ENCODE peak calls at places on chromosome 3, in ten cellular contexts. P is H1, H is tibial artery, A is DND-41, X is OCI-LY7, C is cardiac muscle cell, E is MM.1S, M is fibroblast of lung, J is lung, I is psoas muscle. L is an unnamed sample.

GRCh38 chr3:173109143-173109542 is 31.9 kb downstream of the SPATA16 start:
- DNase-seq in J (no peak), P (no peak), C (no peak), X (no peak), H (no peak), A (no peak), I (no peak), E (no peak), M (no peak), L (no peak)

GRCh38 chr3:185558395-185558794 is 6.0 kb upstream of the LIPH start:
- DNase-seq in E (no peak), P (no peak), A (no peak), I (no peak), H (no peak), M (no peak), C (no peak), X (no peak), J (peak; percentile 70), L (no peak)

GRCh38 chr3:136070953-136071949 is 105.7 kb downstream of the PPP2R3A start:
- DNase-seq in X (peak; percentile 28), I (no peak), A (no peak), C (peak; percentile 56), P (no peak), E (peak; percentile 19), H (peak; percentile 30), M (peak; percentile 41), J (no peak), L (peak; percentile 10)

GRCh38 chr3:113441051-113441770 is at the start of gene CFAP44:
- DNase-seq in J (peak; percentile 63), P (peak; percentile 94), M (peak; percentile 75), E (no peak), I (peak; percentile 69), X (no peak), C (peak; percentile 60), A (no peak), H (peak; percentile 25), L (peak; percentile 78)

GRCh38 chr3:16399473-16399872 is 114.0 kb downstream of the RFTN1 start:
- DNase-seq in M (peak; percentile 87), A (no peak), P (no peak), E (no peak), J (peak; percentile 39), I (peak; percentile 27), H (no peak), C (peak; percentile 50), X (peak; percentile 17), L (peak; percentile 51)

GRCh38 chr3:25573386-25574171 is 91.1 kb downstream of the TOP2B start:
- DNase-seq in H (no peak), X (no peak), J (no peak), C (peak; percentile 57), A (no peak), E (no peak), I (no peak), P (no peak), M (peak; percentile 9), L (no peak)

GRCh38 chr3:12963869-12964712 is 109.1 kb downstream of the IQSEC1 start:
- DNase-seq in E (no peak), C (no peak), H (peak; percentile 59), P (no peak), M (peak; percentile 60), J (no peak), X (no peak), I (peak; percentile 46), A (no peak), L (no peak)

GRCh38 chr3:112635674-112636073 is 5.3 kb downstream of the CCDC80 start:
- DNase-seq in E (no peak), H (peak; percentile 60), A (no peak), J (no peak), I (no peak), M (peak; percentile 98), P (no peak), C (peak; percentile 39), X (no peak), L (peak; percentile 51)

GRCh38 chr3:28347374-28348285 is 891 bp upstream of the ZCWPW2 start:
- DNase-seq in J (no peak), X (no peak), E (no peak), I (no peak), M (peak; percentile 94), H (no peak), C (no peak), P (no peak), A (no peak), L (no peak)

GRCh38 chr3:25863011-25863415 is 73.1 kb downstream of the OXSM start:
- DNase-seq in M (no peak), C (no peak), P (no peak), J (no peak), H (no peak), E (peak; percentile 62), X (no peak), A (no peak), I (no peak), L (no peak)

GRCh38 chr3:168620854-168621253 is 525.1 kb upstream of the GOLIM4 start:
- DNase-seq in M (peak; percentile 40), A (no peak), E (peak; percentile 46), X (peak; percentile 32), H (no peak), C (peak; percentile 76), P (peak; percentile 73), I (no peak), J (no peak), L (no peak)

GRCh38 chr3:54374214-54374855 is 252.0 kb downstream of the CACNA2D3 start:
- DNase-seq in E (peak; percentile 14), A (peak; percentile 6), I (no peak), H (no peak), X (peak; percentile 3), P (peak; percentile 55), M (no peak), C (peak; percentile 54), J (no peak), L (no peak)

GRCh38 chr3:147656023-147656422 is 246.9 kb downstream of the ZIC1 start:
- DNase-seq in M (no peak), H (no peak), P (no peak), A (no peak), E (no peak), I (no peak), X (no peak), J (no peak), C (no peak), L (no peak)

GRCh38 chr3:27281671-27282150 is 87.5 kb downstream of the NEK10 start:
- DNase-seq in M (no peak), A (no peak), E (no peak), I (no peak), P (no peak), C (no peak), J (no peak), X (no peak), H (no peak), L (no peak)

GRCh38 chr3:12719984-12720656 is 38.9 kb downstream of the TMEM40 start:
- DNase-seq in M (peak; percentile 93), E (peak; percentile 82), I (peak; percentile 56), J (peak; percentile 85), H (peak; percentile 77), P (peak; percentile 76), A (peak; percentile 73), C (peak; percentile 93), X (peak; percentile 86), L (peak; percentile 63)

GRCh38 chr3:196889844-196890243 is 22.1 kb downstream of the SENP5 start:
- DNase-seq in M (no peak), C (no peak), J (no peak), E (no peak), P (no peak), A (no peak), I (no peak), H (no peak), X (no peak), L (no peak)

GRCh38 chr3:196890309-196890708 is 22.6 kb downstream of the SENP5 start:
- DNase-seq in H (no peak), E (no peak), C (no peak), J (no peak), M (peak; percentile 21), I (no peak), P (no peak), X (no peak), A (no peak), L (no peak)

GRCh38 chr3:196883361-196883760 is 15.6 kb downstream of the SENP5 start:
- DNase-seq in A (no peak), E (peak; percentile 75), P (no peak), M (no peak), C (no peak), I (no peak), X (no peak), J (no peak), H (no peak), L (no peak)

GRCh38 chr3:196886175-196886574 is 18.5 kb downstream of the SENP5 start:
- DNase-seq in J (no peak), A (no peak), X (no peak), E (no peak), C (no peak), I (no peak), H (no peak), M (no peak), P (no peak), L (no peak)
- H3K36me3 ChIP-seq in J (peaks cover 11% of the 10 kb centered on the region), A (peaks cover 50% of the 10 kb centered on the region), X (peaks cover 56% of the 10 kb centered on the region), E (peaks cover 14% of the 10 kb centered on the region), C (no peaks in the 10 kb centered on the region), I (peaks cover 31% of the 10 kb centered on the region), H (peaks cover 29% of the 10 kb centered on the region), M (no peaks in the 10 kb centered on the region), P (no peaks in the 10 kb centered on the region), L (no peaks in the 10 kb centered on the region)

DNA sequence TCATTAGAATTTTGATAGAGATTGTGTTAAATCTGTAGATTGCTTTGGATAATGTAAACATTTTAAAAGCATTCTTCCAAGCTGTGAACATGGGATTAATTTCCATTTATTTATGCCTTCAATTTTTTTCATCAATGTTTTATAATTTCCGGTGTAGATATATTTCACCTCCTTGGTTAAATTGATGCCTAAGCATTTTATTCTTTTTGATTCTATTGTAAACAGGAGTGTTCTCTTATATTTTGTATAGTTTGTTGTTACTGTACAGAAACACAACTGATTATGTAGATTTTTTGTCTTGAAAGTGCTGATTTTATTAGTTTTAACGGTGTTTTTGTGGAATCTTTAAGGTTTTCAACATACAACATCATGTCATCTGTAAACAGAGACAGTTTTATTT is 355.0 kb downstream of the EDEM1 start:
- DNase-seq in A (no peak), X (no peak), J (no peak), I (no peak), M (no peak), C (no peak), E (no peak), H (no peak), P (no peak), L (no peak)
- H3K9me3 ChIP-seq in A (no peaks in the 10 kb centered on the region), X (peaks cover 5% of the 10 kb centered on the region), J (peaks cover 3% of the 10 kb centered on the region), I (peaks cover 4% of the 10 kb centered on the region), M (no peaks in the 10 kb centered on the region), C (peaks cover 4% of the 10 kb centered on the region), E (no peaks in the 10 kb centered on the region), H (no peaks in the 10 kb centered on the region), P (peaks cover 18% of the 10 kb centered on the region), L (no peaks in the 10 kb centered on the region)

DNA sequence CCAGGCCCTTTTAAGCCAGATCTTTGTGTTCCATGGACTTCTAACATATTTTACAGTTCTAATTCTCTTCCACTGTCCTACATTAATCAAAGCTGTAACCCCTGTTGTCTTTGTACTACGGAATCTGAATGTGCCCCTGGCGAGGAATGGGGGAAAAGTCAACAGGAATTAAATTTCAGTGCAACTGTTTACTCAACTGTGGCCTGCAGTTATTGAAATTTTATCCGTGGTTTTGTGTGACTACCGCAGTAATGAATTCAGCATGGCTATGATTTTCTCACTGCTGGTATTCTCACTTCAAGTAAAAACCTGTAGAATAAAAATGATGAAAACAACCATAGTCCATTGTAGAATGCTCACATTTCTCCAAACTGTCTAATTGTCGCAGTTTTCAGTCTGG is 388.0 kb downstream of the FOXP1 start:
- DNase-seq in P (no peak), I (no peak), M (peak; percentile 89), X (no peak), H (no peak), C (no peak), A (no peak), E (no peak), J (no peak), L (no peak)
- TF ChIP-seq CTCF in P (no peak), I (no peak), M (no peak), X (no peak), H (no peak), C (no peak), A (no peak), E (no peak), J (no peak), L (no peak)

GRCh38 chr3:63927623-63928280 is 15.6 kb upstream of the SCAANT1 start:
- DNase-seq in H (no peak), J (no peak), A (no peak), X (peak; percentile 78), E (no peak), M (no peak), C (no peak), I (no peak), P (no peak), L (no peak)
- H3K36me3 ChIP-seq in H (peaks cover 26% of the 10 kb centered on the region), J (peaks cover 24% of the 10 kb centered on the region), A (peaks cover 55% of the 10 kb centered on the region), X (peaks cover 65% of the 10 kb centered on the region), E (peaks cover 2% of the 10 kb centered on the region), M (peaks cover 6% of the 10 kb centered on the region), C (no peaks in the 10 kb centered on the region), I (peaks cover 38% of the 10 kb centered on the region), P (peaks cover 9% of the 10 kb centered on the region), L (no peaks in the 10 kb centered on the region)